ENCODE peak calls at places on chromosome 4, in four cellular contexts. T is K562, S is GM12891, N is GM12878. W is an unnamed sample.

GRCh38 chr4:142128529-142128928 is 492.1 kb downstream of the IL15 start:
- DNase-seq in T (no peak), S (no peak), N (no peak), W (no peak)

GRCh38 chr4:39237179-39237578 is 54.9 kb downstream of the WDR19 start:
- DNase-seq in T (peak; percentile 27), S (no peak), N (no peak), W (no peak)

GRCh38 chr4:64774626-64775025 is 365.4 kb upstream of the TECRL start:
- DNase-seq in T (no peak), S (no peak), N (no peak), W (no peak)

GRCh38 chr4:87112063-87112462 is 108.4 kb downstream of the KLHL8 start:
- DNase-seq in T (peak; percentile 24), S (no peak), N (no peak), W (no peak)

GRCh38 chr4:173591760-173592159 is 61.7 kb upstream of the HAND2 start:
- DNase-seq in T (no peak), S (no peak), N (no peak), W (no peak)

GRCh38 chr4:60463846-60464502 is 736.2 kb upstream of the ADGRL3 start:
- DNase-seq in T (peak; percentile 0), S (no peak), N (no peak), W (no peak)

GRCh38 chr4:4542824-4543485 is 1.1 kb upstream of the STX18 start:
- DNase-seq in T (no peak), S (no peak), N (no peak), W (no peak)

GRCh38 chr4:94332983-94333590 is 9.5 kb downstream of the HPGDS start:
- DNase-seq in T (peak; percentile 46), S (no peak), N (no peak), W (no peak)

GRCh38 chr4:168887809-168888208 is 122.2 kb downstream of the CBR4 start:
- DNase-seq in T (no peak), S (no peak), N (no peak), W (no peak)

GRCh38 chr4:18813771-18814170 is 792.2 kb upstream of the LCORL start:
- DNase-seq in T (no peak), S (no peak), N (no peak), W (no peak)

GRCh38 chr4:16443504-16444088 is 217.3 kb upstream of the TAPT1 start:
- DNase-seq in T (peak; percentile 54), S (peak; percentile 4), N (no peak), W (no peak)

GRCh38 chr4:2219233-2219760 is 22.6 kb downstream of the HAUS3 start:
- DNase-seq in T (no peak), S (no peak), N (no peak), W (no peak)

GRCh38 chr4:113248320-113248719 is 198.9 kb downstream of the ANK2 start:
- DNase-seq in T (peak; percentile 1), S (no peak), N (no peak), W (no peak)

GRCh38 chr4:30716158-30716557 is 4.0 kb upstream of the PCDH7 start:
- DNase-seq in T (no peak), S (no peak), N (no peak), W (no peak)

GRCh38 chr4:142350886-142351285 is 495.2 kb downstream of the INPP4B start:
- DNase-seq in T (no peak), S (no peak), N (no peak), W (no peak)

GRCh38 chr4:14568356-14568755 is 433.9 kb upstream of the CPEB2 start:
- DNase-seq in T (no peak), S (no peak), N (no peak), W (no peak)

GRCh38 chr4:142719854-142720541 is 126.1 kb downstream of the INPP4B start:
- DNase-seq in T (peak; percentile 2), S (no peak), N (no peak), W (no peak)

GRCh38 chr4:35939746-35940145 is 304.6 kb downstream of the ARAP2 start:
- DNase-seq in T (no peak), S (no peak), N (no peak), W (no peak)

GRCh38 chr4:1041147-1041935 is 29.9 kb downstream of the FGFRL1 start:
- DNase-seq in T (peak; percentile 74), S (no peak), N (no peak), W (no peak)

GRCh38 chr4:76681996-76682395 is 215.9 kb downstream of the SOWAHB start:
- DNase-seq in T (no peak), S (no peak), N (no peak), W (no peak)

GRCh38 chr4:168908859-168909390 is 101.1 kb downstream of the CBR4 start:
- DNase-seq in T (no peak), S (no peak), N (no peak), W (no peak)

GRCh38 chr4:61195064-61195463 is 5.1 kb upstream of the ADGRL3 start:
- DNase-seq in T (no peak), S (no peak), N (no peak), W (no peak)

GRCh38 chr4:11408569-11408968 is 20.1 kb downstream of the HS3ST1 start:
- DNase-seq in T (no peak), S (no peak), N (no peak), W (no peak)

GRCh38 chr4:160514126-160514525 is 1411.2 kb downstream of the RAPGEF2 start:
- DNase-seq in T (no peak), S (no peak), N (no peak), W (no peak)

GRCh38 chr4:168631241-168632151 is 134.6 kb downstream of the PALLD start:
- DNase-seq in T (no peak), S (no peak), N (no peak), W (no peak)

GRCh38 chr4:15457401-15458201 is 12.1 kb upstream of the CC2D2A start:
- DNase-seq in T (peak; percentile 37), S (no peak), N (peak; percentile 20), W (no peak)

GRCh38 chr4:8940792-8941491 is 69.3 kb upstream of the HMX1 start:
- DNase-seq in T (peak; percentile 45), S (no peak), N (no peak), W (no peak)

GRCh38 chr4:18934197-18934596 is 912.6 kb upstream of the LCORL start:
- DNase-seq in T (no peak), S (no peak), N (no peak), W (no peak)

GRCh38 chr4:154744341-154744948 is 645 bp downstream of the LRAT start:
- DNase-seq in T (no peak), S (no peak), N (no peak), W (no peak)

GRCh38 chr4:56570041-56570440 is 64.5 kb downstream of the ARL9 start:
- DNase-seq in T (no peak), S (no peak), N (no peak), W (no peak)

GRCh38 chr4:112626228-112626627 is 10.5 kb downstream of the ZGRF1 start:
- DNase-seq in T (no peak), S (no peak), N (no peak), W (no peak)

GRCh38 chr4:151147000-151147399 is 47.6 kb downstream of the RPS3A start:
- DNase-seq in T (no peak), S (no peak), N (no peak), W (no peak)

GRCh38 chr4:119093042-119093827 is 42.4 kb upstream of the MYOZ2 start:
- DNase-seq in T (no peak), S (no peak), N (no peak), W (no peak)

GRCh38 chr4:116688536-116688935 is 396.8 kb downstream of the TRAM1L1 start:
- DNase-seq in T (no peak), S (no peak), N (no peak), W (no peak)

GRCh38 chr4:115668396-115668795 is 555.0 kb upstream of the NDST4 start:
- DNase-seq in T (no peak), S (no peak), N (no peak), W (no peak)

GRCh38 chr4:85514783-85515182 is 39.8 kb downstream of the ARHGAP24 start:
- DNase-seq in T (no peak), S (no peak), N (no peak), W (no peak)

GRCh38 chr4:85512446-85513205 is 37.7 kb downstream of the ARHGAP24 start:
- DNase-seq in T (no peak), S (no peak), N (no peak), W (no peak)

GRCh38 chr4:85510632-85510984 is 35.7 kb downstream of the ARHGAP24 start:
- DNase-seq in T (no peak), S (no peak), N (no peak), W (no peak)

GRCh38 chr4:85514117-85514516 is 39.2 kb downstream of the ARHGAP24 start:
- DNase-seq in T (no peak), S (no peak), N (no peak), W (no peak)

GRCh38 chr4:85515701-85516100 is 40.8 kb downstream of the ARHGAP24 start:
- DNase-seq in T (no peak), S (no peak), N (no peak), W (no peak)
- TF ChIP-seq SPI1 in T (no peak), S (no peak), N (no peak), W (no peak)

GRCh38 chr4:185819144-185819543 is 7.2 kb upstream of the SORBS2 start:
- DNase-seq in T (no peak), S (no peak), N (no peak), W (no peak)
- TF ChIP-seq SPI1 in T (no peak), S (no peak), N (no peak), W (no peak)

GRCh38 chr4:176927117-176927516 is 134.4 kb upstream of the VEGFC start:
- DNase-seq in T (no peak), S (no peak), N (no peak), W (no peak)

GRCh38 chr4:176925962-176926361 is 133.2 kb upstream of the VEGFC start:
- DNase-seq in T (no peak), S (no peak), N (no peak), W (no peak)

GRCh38 chr4:176924238-176924637 is 131.5 kb upstream of the VEGFC start:
- DNase-seq in T (no peak), S (no peak), N (no peak), W (no peak)

GRCh38 chr4:176927664-176928063 is 134.9 kb upstream of the VEGFC start:
- DNase-seq in T (no peak), S (no peak), N (no peak), W (no peak)
- TF ChIP-seq SPI1 in T (no peak), S (no peak), N (no peak), W (no peak)

GRCh38 chr4:184553891-184554290 is 79.5 kb upstream of the IRF2 start:
- DNase-seq in T (no peak), S (no peak), N (no peak), W (no peak)
- TF ChIP-seq SPI1 in T (no peak), S (no peak), N (no peak), W (no peak)

DNA sequence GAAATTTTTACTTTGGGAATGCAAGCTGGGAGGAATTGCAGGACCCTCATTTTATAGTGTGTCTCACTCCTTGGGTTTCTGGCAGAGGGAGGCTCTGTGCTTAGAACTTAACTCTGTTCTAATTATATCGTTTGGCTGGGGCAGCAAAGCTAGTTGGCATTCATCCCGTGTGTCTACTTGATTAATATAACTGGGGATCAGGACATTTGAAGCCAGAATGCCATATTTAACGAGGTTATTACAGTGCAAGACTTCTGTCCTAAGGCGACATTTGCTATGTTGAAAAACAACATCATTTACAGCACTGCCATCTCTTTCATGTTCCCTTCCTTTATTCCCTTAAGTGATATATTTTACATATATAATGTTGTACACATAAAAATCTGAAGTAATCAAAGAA is 179.1 kb upstream of the TBC1D9 start:
- DNase-seq in T (no peak), S (no peak), N (no peak), W (no peak)
- TF ChIP-seq SPI1 in T (no peak), S (no peak), N (no peak), W (no peak)

W was measured in HL-60.